ENCODE peak calls at places on chromosomes 2 and 18, in eight cellular contexts. W is activated CD4-positive, alpha-beta T cell treated with anti-CD3 and anti-CD28 coated beads, Interleukin-2, amount 50 U/mL, for 4 hours; Z is stimulated activated CD4-positive, alpha-beta T cell treated with anti-CD3 and anti-CD28 coated beads, Interleukin-1b, Interleukin-23, amount 100 ng/mL, for 24 hours; X is HL-60; J is HuH-7; Y is fibroblast of pulmonary artery; D is H9; C is posterior cingulate gyrus. P is an unnamed sample.

GRCh38 chr2:217469203-217469810 is 533.5 kb downstream of the TNS1 start:
- DNase-seq in W (no peak), Z (no peak), X (no peak), J (no peak), Y (no peak), D (no peak), C (no peak), P (no peak)

GRCh38 chr18:58104071-58104470 is 60.0 kb downstream of the NEDD4L start:
- DNase-seq in W (no peak), Z (no peak), X (peak), J (no peak), Y (no peak), D (no peak), C (no peak), P (no peak)

GRCh38 chr2:130776550-130776949 is 21.2 kb downstream of the AMER3 start:
- DNase-seq in W (no peak), Z (no peak), X (no peak), J (no peak), Y (no peak), D (peak), C (no peak), P (no peak)

GRCh38 chr2:189860161-189860560 is 75.9 kb downstream of the PMS1 start:
- DNase-seq in W (no peak), Z (no peak), X (no peak), J (no peak), Y (no peak), D (no peak), C (no peak), P (no peak)

GRCh38 chr2:102436284-102436683 is 13.3 kb downstream of the IL18RAP start:
- DNase-seq in W (no peak), Z (no peak), X (no peak), J (no peak), Y (peak), D (no peak), C (no peak), P (no peak)

GRCh38 chr2:86068098-86069047 is 37.3 kb downstream of the POLR1A start:
- DNase-seq in W (peak), Z (no peak), X (no peak), J (no peak), Y (no peak), D (peak), C (no peak), P (peak)

GRCh38 chr2:151261240-151261976 is at the start of gene RBM43:
- DNase-seq in W (peak), Z (peak), X (peak), J (peak), Y (peak), D (peak), C (peak), P (peak)

GRCh38 chr2:19649785-19650380 is 251.9 kb downstream of the TTC32 start:
- DNase-seq in W (no peak), Z (no peak), X (no peak), J (no peak), Y (peak), D (no peak), C (no peak), P (no peak)

GRCh38 chr2:148560501-148560900 is 84.0 kb upstream of the EPC2 start:
- DNase-seq in W (no peak), Z (no peak), X (no peak), J (no peak), Y (no peak), D (no peak), C (no peak), P (no peak)

GRCh38 chr2:109195193-109196045 is 66.4 kb downstream of the SH3RF3 start:
- DNase-seq in W (no peak), Z (no peak), X (no peak), J (no peak), Y (no peak), D (peak), C (no peak), P (no peak)

GRCh38 chr18:23378470-23378764 is 74.7 kb upstream of the RIOK3 start:
- DNase-seq in W (no peak), Z (no peak), X (no peak), J (no peak), Y (no peak), D (no peak), C (no peak), P (no peak)

GRCh38 chr2:204019572-204020501 is 83.3 kb downstream of the ICOS start:
- DNase-seq in W (peak), Z (peak), X (no peak), J (no peak), Y (no peak), D (no peak), C (no peak), P (no peak)

GRCh38 chr2:44652701-44653100 is 288.8 kb upstream of the SIX3 start:
- DNase-seq in W (no peak), Z (no peak), X (no peak), J (no peak), Y (no peak), D (no peak), C (no peak), P (no peak)

GRCh38 chr18:38011446-38011845 is 445.8 kb upstream of the CELF4 start:
- DNase-seq in W (no peak), Z (no peak), X (no peak), J (no peak), Y (no peak), D (no peak), C (no peak), P (no peak)

GRCh38 chr18:46335551-46336059 is 231.4 kb downstream of the HAUS1 start:
- DNase-seq in W (no peak), Z (no peak), X (peak), J (no peak), Y (no peak), D (peak), C (no peak), P (no peak)

GRCh38 chr18:50727721-50728470 is 91.9 kb downstream of the MRO start:
- DNase-seq in W (no peak), Z (no peak), X (no peak), J (no peak), Y (no peak), D (no peak), C (no peak), P (no peak)

GRCh38 chr2:160075171-160075570 is 12.8 kb upstream of the PLA2R1 start:
- DNase-seq in W (no peak), Z (no peak), X (no peak), J (no peak), Y (peak), D (no peak), C (no peak), P (no peak)

GRCh38 chr2:240467659-240468299 is 32.3 kb downstream of the GPC1 start:
- DNase-seq in W (no peak), Z (no peak), X (no peak), J (no peak), Y (no peak), D (peak), C (peak), P (peak)

GRCh38 chr18:22606563-22607283 is 189.0 kb upstream of the CTAGE1 start:
- DNase-seq in W (no peak), Z (no peak), X (no peak), J (no peak), Y (peak), D (no peak), C (no peak), P (no peak)

GRCh38 chr2:181823405-181823804 is 68.1 kb upstream of the ITPRID2 start:
- DNase-seq in W (no peak), Z (no peak), X (no peak), J (no peak), Y (no peak), D (no peak), C (no peak), P (no peak)

GRCh38 chr18:31738460-31739407 is 21.9 kb downstream of the SLC25A52 start:
- DNase-seq in W (no peak), Z (no peak), X (no peak), J (no peak), Y (no peak), D (peak), C (no peak), P (no peak)

GRCh38 chr2:219269362-219270054 is 9.7 kb upstream of the DNAJB2 start:
- DNase-seq in W (no peak), Z (no peak), X (no peak), J (no peak), Y (no peak), D (no peak), C (no peak), P (no peak)

GRCh38 chr18:68147728-68148127 is 567.2 kb downstream of the TMX3 start:
- DNase-seq in W (no peak), Z (no peak), X (no peak), J (no peak), Y (peak), D (no peak), C (no peak), P (no peak)

GRCh38 chr18:12001400-12001799 is 20.1 kb downstream of the IMPA2 start:
- DNase-seq in W (no peak), Z (no peak), X (no peak), J (no peak), Y (no peak), D (no peak), C (no peak), P (no peak)

GRCh38 chr18:55838841-55839240 is 250.8 kb upstream of the TCF4 start:
- DNase-seq in W (no peak), Z (no peak), X (no peak), J (no peak), Y (no peak), D (no peak), C (no peak), P (no peak)

GRCh38 chr2:200199005-200199404 is 107.5 kb upstream of the SPATS2L start:
- DNase-seq in W (no peak), Z (no peak), X (peak), J (no peak), Y (no peak), D (no peak), C (no peak), P (no peak)

GRCh38 chr2:205766765-205767359 is 84.6 kb downstream of the NRP2 start:
- DNase-seq in W (peak), Z (peak), X (peak), J (peak), Y (peak), D (peak), C (peak), P (peak)

GRCh38 chr2:34481542-34481941 is 882.4 kb upstream of the FAM98A start:
- DNase-seq in W (no peak), Z (no peak), X (no peak), J (no peak), Y (no peak), D (no peak), C (no peak), P (no peak)

GRCh38 chr18:50115095-50115494 is 79.9 kb downstream of the MYO5B start:
- DNase-seq in W (no peak), Z (no peak), X (no peak), J (peak), Y (peak), D (no peak), C (no peak), P (no peak)

GRCh38 chr2:168119519-168120141 is 127.8 kb downstream of the STK39 start:
- DNase-seq in W (no peak), Z (no peak), X (peak), J (peak), Y (peak), D (no peak), C (no peak), P (no peak)

GRCh38 chr18:48923746-48924580 is 26.8 kb downstream of the SMAD7 start:
- DNase-seq in W (no peak), Z (no peak), X (no peak), J (no peak), Y (peak), D (no peak), C (no peak), P (no peak)

GRCh38 chr18:12863687-12864086 is 20.4 kb downstream of the PTPN2 start:
- DNase-seq in W (no peak), Z (no peak), X (no peak), J (no peak), Y (no peak), D (no peak), C (no peak), P (no peak)

GRCh38 chr2:171522804-171523338 is 597 bp downstream of the CYBRD1 start:
- DNase-seq in W (no peak), Z (no peak), X (peak), J (peak), Y (peak), D (peak), C (peak), P (no peak)

GRCh38 chr2:229922449-229923386 is at the start of gene FBXO36:
- DNase-seq in W (peak), Z (peak), X (peak), J (peak), Y (peak), D (peak), C (peak), P (no peak)

P was measured in activated T-cell treated with anti-CD3 and anti-CD28 coated beads, Interleukin-2, amount 50 U/mL, for 1 hour.